ENCODE peak calls at places on chromosomes 5 and 9, in five cellular contexts. One of them, this sample, is unnamed.

GRCh38 chr5:142171270-142171669 is 62.7 kb downstream of the NDFIP1 start:
- DNase-seq in transverse colon: no peak
- DNase-seq in breast epithelium: no peak
- DNase-seq in vagina: no peak
- DNase-seq in suprapubic skin: no peak
- DNase-seq in this sample: no peak

GRCh38 chr5:57784106-57784505 is 301.5 kb upstream of the ACTBL2 start:
- DNase-seq in transverse colon: no peak
- DNase-seq in breast epithelium: no peak
- DNase-seq in vagina: no peak
- DNase-seq in suprapubic skin: no peak
- DNase-seq in this sample: no peak

GRCh38 chr9:87711857-87712800 is 13.8 kb upstream of the CTSL start:
- DNase-seq in transverse colon: no peak
- DNase-seq in breast epithelium: no peak
- DNase-seq in vagina: no peak
- DNase-seq in suprapubic skin: peak
- DNase-seq in this sample: no peak

GRCh38 chr9:32384364-32385134 is at the start of gene ACO1:
- DNase-seq in transverse colon: peak
- DNase-seq in breast epithelium: peak
- DNase-seq in vagina: no peak
- DNase-seq in suprapubic skin: peak
- DNase-seq in this sample: peak

GRCh38 chr9:17614929-17615328 is 36.1 kb downstream of the SH3GL2 start:
- DNase-seq in transverse colon: no peak
- DNase-seq in breast epithelium: no peak
- DNase-seq in vagina: no peak
- DNase-seq in suprapubic skin: no peak
- DNase-seq in this sample: no peak

GRCh38 chr9:36142510-36143161 is 6.1 kb downstream of the GLIPR2 start:
- DNase-seq in transverse colon: peak
- DNase-seq in breast epithelium: no peak
- DNase-seq in vagina: no peak
- DNase-seq in suprapubic skin: no peak
- DNase-seq in this sample: peak

GRCh38 chr5:159061186-159061796 is 38.4 kb downstream of the EBF1 start:
- DNase-seq in transverse colon: no peak
- DNase-seq in breast epithelium: no peak
- DNase-seq in vagina: no peak
- DNase-seq in suprapubic skin: peak
- DNase-seq in this sample: no peak

GRCh38 chr5:113092683-113093082 is 116.1 kb downstream of the DCP2 start:
- DNase-seq in transverse colon: no peak
- DNase-seq in breast epithelium: no peak
- DNase-seq in vagina: no peak
- DNase-seq in suprapubic skin: no peak
- DNase-seq in this sample: no peak

GRCh38 chr9:82949203-82949602 is 113.7 kb downstream of the RASEF start:
- DNase-seq in transverse colon: no peak
- DNase-seq in breast epithelium: no peak
- DNase-seq in vagina: no peak
- DNase-seq in suprapubic skin: no peak
- DNase-seq in this sample: no peak

GRCh38 chr9:31304576-31304975 is 1079.9 kb upstream of the ACO1 start:
- DNase-seq in transverse colon: no peak
- DNase-seq in breast epithelium: no peak
- DNase-seq in vagina: no peak
- DNase-seq in suprapubic skin: no peak
- DNase-seq in this sample: no peak

GRCh38 chr5:113575074-113575473 is 61.6 kb downstream of the YTHDC2 start:
- DNase-seq in transverse colon: no peak
- DNase-seq in breast epithelium: no peak
- DNase-seq in vagina: no peak
- DNase-seq in suprapubic skin: no peak
- DNase-seq in this sample: no peak

GRCh38 chr5:168712280-168712924 is 133.2 kb upstream of the PANK3 start:
- DNase-seq in transverse colon: no peak
- DNase-seq in breast epithelium: no peak
- DNase-seq in vagina: no peak
- DNase-seq in suprapubic skin: no peak
- DNase-seq in this sample: peak

GRCh38 chr9:81557452-81557956 is 131.8 kb downstream of the TLE1 start:
- DNase-seq in transverse colon: no peak
- DNase-seq in breast epithelium: no peak
- DNase-seq in vagina: no peak
- DNase-seq in suprapubic skin: no peak
- DNase-seq in this sample: no peak

GRCh38 chr5:160045004-160045403 is 36.1 kb downstream of the TTC1 start:
- DNase-seq in transverse colon: no peak
- DNase-seq in breast epithelium: no peak
- DNase-seq in vagina: no peak
- DNase-seq in suprapubic skin: no peak
- DNase-seq in this sample: no peak

GRCh38 chr9:35763803-35764202 is 9.7 kb upstream of the MSMP start:
- DNase-seq in transverse colon: no peak
- DNase-seq in breast epithelium: no peak
- DNase-seq in vagina: no peak
- DNase-seq in suprapubic skin: no peak
- DNase-seq in this sample: peak

GRCh38 chr9:976258-976804 is at the start of gene DMRT3:
- DNase-seq in transverse colon: no peak
- DNase-seq in breast epithelium: no peak
- DNase-seq in vagina: no peak
- DNase-seq in suprapubic skin: no peak
- DNase-seq in this sample: peak

GRCh38 chr9:37839491-37840461 is 39.2 kb downstream of the DCAF10 start:
- DNase-seq in transverse colon: no peak
- DNase-seq in breast epithelium: no peak
- DNase-seq in vagina: no peak
- DNase-seq in suprapubic skin: no peak
- DNase-seq in this sample: no peak

GRCh38 chr9:74642376-74642775 is 145.2 kb downstream of the RORB start:
- DNase-seq in transverse colon: no peak
- DNase-seq in breast epithelium: no peak
- DNase-seq in vagina: no peak
- DNase-seq in suprapubic skin: no peak
- DNase-seq in this sample: no peak

GRCh38 chr5:57805732-57806131 is 323.1 kb upstream of the ACTBL2 start:
- DNase-seq in transverse colon: no peak
- DNase-seq in breast epithelium: no peak
- DNase-seq in vagina: no peak
- DNase-seq in suprapubic skin: no peak
- DNase-seq in this sample: no peak

GRCh38 chr5:95417971-95418370 is 26.8 kb downstream of the FAM81B start:
- DNase-seq in transverse colon: no peak
- DNase-seq in breast epithelium: no peak
- DNase-seq in vagina: no peak
- DNase-seq in suprapubic skin: no peak
- DNase-seq in this sample: peak

GRCh38 chr5:68419637-68420452 is 204.3 kb downstream of the PIK3R1 start:
- DNase-seq in transverse colon: peak
- DNase-seq in breast epithelium: no peak
- DNase-seq in vagina: no peak
- DNase-seq in suprapubic skin: no peak
- DNase-seq in this sample: peak

GRCh38 chr9:101438523-101438922 is 2.9 kb upstream of the ALDOB start:
- DNase-seq in transverse colon: no peak
- DNase-seq in breast epithelium: no peak
- DNase-seq in vagina: no peak
- DNase-seq in suprapubic skin: no peak
- DNase-seq in this sample: no peak

GRCh38 chr9:69155341-69156030 is 18.6 kb upstream of the TJP2 start:
- DNase-seq in transverse colon: no peak
- DNase-seq in breast epithelium: no peak
- DNase-seq in vagina: no peak
- DNase-seq in suprapubic skin: no peak
- DNase-seq in this sample: no peak

GRCh38 chr9:85898288-85898802 is 42.6 kb upstream of the NAA35 start:
- DNase-seq in transverse colon: no peak
- DNase-seq in breast epithelium: no peak
- DNase-seq in vagina: no peak
- DNase-seq in suprapubic skin: no peak
- DNase-seq in this sample: no peak

GRCh38 chr9:135065151-135065550 is 22.3 kb upstream of the OLFM1 start:
- DNase-seq in transverse colon: no peak
- DNase-seq in breast epithelium: peak
- DNase-seq in vagina: no peak
- DNase-seq in suprapubic skin: peak
- DNase-seq in this sample: no peak

GRCh38 chr5:69007086-69007672 is 86.6 kb upstream of the SLC30A5 start:
- DNase-seq in transverse colon: no peak
- DNase-seq in breast epithelium: no peak
- DNase-seq in vagina: no peak
- DNase-seq in suprapubic skin: no peak
- DNase-seq in this sample: no peak

GRCh38 chr5:168750926-168751325 is 171.8 kb upstream of the PANK3 start:
- DNase-seq in transverse colon: no peak
- DNase-seq in breast epithelium: no peak
- DNase-seq in vagina: peak
- DNase-seq in suprapubic skin: no peak
- DNase-seq in this sample: no peak

DNA sequence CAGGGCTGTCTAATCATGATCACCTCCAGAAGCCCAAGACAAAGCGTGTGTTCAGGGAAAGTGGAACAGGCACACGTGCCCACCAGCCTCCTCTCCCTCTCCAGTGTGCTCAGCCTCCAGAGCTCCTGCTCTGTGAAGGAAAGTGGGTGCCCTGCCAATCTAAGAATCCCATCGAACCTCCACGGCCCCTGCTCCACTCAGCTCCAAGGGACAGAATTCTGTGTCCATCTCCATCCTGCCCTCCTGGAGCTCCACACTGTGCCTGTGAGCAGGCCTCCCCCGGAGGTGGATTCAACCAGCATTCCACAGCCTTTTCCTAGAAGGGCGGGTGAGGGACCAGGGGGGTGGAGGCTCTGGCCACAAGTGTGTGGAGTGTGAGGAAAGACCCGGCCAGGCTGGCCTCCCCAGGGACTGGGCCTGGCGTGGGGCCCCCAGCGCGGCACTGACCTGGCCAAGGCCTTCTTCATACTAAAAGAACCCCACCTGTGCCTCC is 6.0 kb downstream of the EEIG1 start:
- DNase-seq in transverse colon: no peak
- DNase-seq in breast epithelium: no peak
- DNase-seq in vagina: no peak
- DNase-seq in suprapubic skin: no peak
- DNase-seq in this sample: no peak
- H3K4me3 ChIP-seq in transverse colon: no peak
- H3K4me3 ChIP-seq in breast epithelium: peak
- H3K4me3 ChIP-seq in vagina: peak
- H3K4me3 ChIP-seq in suprapubic skin: peak
- H3K4me3 ChIP-seq in this sample: no peak

GRCh38 chr5:176596689-176597416 is 13.1 kb downstream of the GPRIN1 start:
- DNase-seq in transverse colon: peak
- DNase-seq in breast epithelium: no peak
- DNase-seq in vagina: no peak
- DNase-seq in suprapubic skin: no peak
- DNase-seq in this sample: peak
- TF ChIP-seq CTCF in transverse colon: peak
- TF ChIP-seq CTCF in breast epithelium: no peak
- TF ChIP-seq CTCF in vagina: no peak
- TF ChIP-seq CTCF in suprapubic skin: no peak
- TF ChIP-seq CTCF in this sample: peak

DNA sequence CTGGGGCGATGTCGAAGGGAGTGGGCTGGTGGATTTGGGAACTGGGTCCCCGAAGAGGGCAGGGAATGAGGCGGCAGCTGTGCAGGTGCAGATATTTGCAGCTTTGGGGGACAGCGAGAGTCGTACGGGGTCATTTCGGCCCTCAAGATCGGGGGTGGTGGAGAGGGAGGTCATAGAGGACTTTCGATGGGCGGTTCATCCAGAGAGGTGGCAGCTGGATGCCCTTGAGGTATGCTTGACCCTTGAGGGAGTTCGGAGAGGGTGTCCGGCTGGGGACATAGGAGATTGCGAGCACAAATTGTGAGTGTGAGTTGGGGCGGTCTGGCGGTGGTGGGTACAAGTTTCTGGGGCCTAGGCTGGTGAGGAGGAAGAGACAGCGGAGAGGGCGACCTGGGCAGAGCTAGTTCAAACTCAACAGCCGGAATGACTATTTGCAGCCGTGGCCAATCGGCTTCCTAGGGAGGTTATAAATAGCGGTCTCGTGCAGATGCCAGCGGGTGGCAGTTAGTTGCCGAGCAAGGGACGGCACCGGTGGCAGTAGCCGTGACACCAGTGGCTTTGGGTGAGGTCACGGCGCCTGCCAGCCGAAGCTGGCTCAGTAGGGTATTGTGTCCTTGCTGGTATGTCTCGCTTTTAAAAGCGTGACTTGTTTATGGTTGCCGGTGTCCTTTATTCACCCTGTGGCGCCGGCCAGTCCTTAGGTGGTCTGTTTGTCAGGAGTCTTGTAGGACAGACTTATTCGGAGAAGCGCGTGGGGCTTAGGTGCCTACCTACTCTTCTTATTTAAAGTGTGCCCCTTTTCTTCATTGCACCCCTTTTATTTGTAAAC is 769 bp downstream of the NNT start:
- DNase-seq in transverse colon: peak
- DNase-seq in breast epithelium: peak
- DNase-seq in vagina: no peak
- DNase-seq in suprapubic skin: peak
- DNase-seq in this sample: peak
- TF ChIP-seq POLR2A in transverse colon: peak
- TF ChIP-seq POLR2A in breast epithelium: no peak
- TF ChIP-seq POLR2A in vagina: no peak
- TF ChIP-seq POLR2A in suprapubic skin: no peak
- TF ChIP-seq POLR2A in this sample: peak

GRCh38 chr5:172598251-172599203 is 42.5 kb upstream of the NEURL1B start:
- DNase-seq in transverse colon: no peak
- DNase-seq in breast epithelium: no peak
- DNase-seq in vagina: no peak
- DNase-seq in suprapubic skin: no peak
- DNase-seq in this sample: no peak

GRCh38 chr5:172597755-172598155 is 43.3 kb upstream of the NEURL1B start:
- DNase-seq in transverse colon: peak
- DNase-seq in breast epithelium: no peak
- DNase-seq in vagina: no peak
- DNase-seq in suprapubic skin: no peak
- DNase-seq in this sample: no peak

GRCh38 chr5:172600571-172600970 is 40.5 kb upstream of the NEURL1B start:
- DNase-seq in transverse colon: no peak
- DNase-seq in breast epithelium: no peak
- DNase-seq in vagina: no peak
- DNase-seq in suprapubic skin: peak
- DNase-seq in this sample: no peak

GRCh38 chr5:172596638-172597231 is 44.3 kb upstream of the NEURL1B start:
- DNase-seq in transverse colon: no peak
- DNase-seq in breast epithelium: no peak
- DNase-seq in vagina: no peak
- DNase-seq in suprapubic skin: no peak
- DNase-seq in this sample: no peak

GRCh38 chr5:172599204-172599567 is 41.9 kb upstream of the NEURL1B start:
- DNase-seq in transverse colon: no peak
- DNase-seq in breast epithelium: no peak
- DNase-seq in vagina: no peak
- DNase-seq in suprapubic skin: no peak
- DNase-seq in this sample: no peak
- H3K4me3 ChIP-seq in transverse colon: no peak
- H3K4me3 ChIP-seq in breast epithelium: no peak
- H3K4me3 ChIP-seq in vagina: no peak
- H3K4me3 ChIP-seq in suprapubic skin: no peak
- H3K4me3 ChIP-seq in this sample: no peak

This sample was measured in NB4.